ENCODE peak calls at places on chromosome 15, in four cellular contexts. Q is HCT116, H is EH, G is A172. N is an unnamed sample.

GRCh38 chr15:92821491-92822116 is 78.5 kb upstream of the CHD2 start:
- DNase-seq in G (peak; percentile 61), Q (no peak), H (no peak), N (peak; percentile 58)

GRCh38 chr15:63329567-63330350 is 51.9 kb downstream of the CA12 start:
- DNase-seq in H (no peak), G (no peak), Q (no peak), N (no peak)

GRCh38 chr15:25568751-25569150 is 129.9 kb upstream of the UBE3A start:
- DNase-seq in H (no peak), G (no peak), Q (no peak), N (no peak)

GRCh38 chr15:41417418-41417811 is 520 bp downstream of the RTF1 start:
- DNase-seq in H (peak; percentile 53), G (no peak), Q (no peak), N (peak; percentile 16)

GRCh38 chr15:97995192-97995591 is 34.7 kb downstream of the ARRDC4 start:
- DNase-seq in H (no peak), Q (no peak), G (no peak), N (no peak)

GRCh38 chr15:61835476-61836106 is 224.7 kb downstream of the VPS13C start:
- DNase-seq in H (peak; percentile 65), G (peak; percentile 35), Q (peak; percentile 21), N (peak; percentile 39)

GRCh38 chr15:34708422-34708821 is 46.4 kb downstream of the GJD2 start:
- DNase-seq in H (peak; percentile 78), G (peak; percentile 47), Q (peak; percentile 19), N (peak; percentile 38)

GRCh38 chr15:80967451-80967850 is 22.2 kb downstream of the MESD start:
- DNase-seq in H (peak; percentile 86), Q (no peak), G (peak; percentile 50), N (no peak)

GRCh38 chr15:69757186-69757585 is 304.6 kb downstream of the RPLP1 start:
- DNase-seq in G (peak; percentile 5), H (no peak), Q (no peak), N (peak; percentile 76)

GRCh38 chr15:33022629-33023028 is 171.9 kb downstream of the FMN1 start:
- DNase-seq in G (peak; percentile 20), Q (no peak), H (peak; percentile 87), N (no peak)

GRCh38 chr15:100112061-100112420 is 229.7 kb downstream of the ADAMTS17 start:
- DNase-seq in G (no peak), H (no peak), Q (no peak), N (peak; percentile 56)

GRCh38 chr15:39128746-39129145 is 452.1 kb upstream of the THBS1 start:
- DNase-seq in G (peak; percentile 55), Q (no peak), H (peak; percentile 67), N (no peak)

GRCh38 chr15:75639191-75639708 is 774 bp downstream of the IMP3 start:
- DNase-seq in H (no peak), Q (no peak), G (no peak), N (no peak)

GRCh38 chr15:48300038-48300437 is 31.2 kb upstream of the DUT start:
- DNase-seq in Q (no peak), G (no peak), H (no peak), N (no peak)

GRCh38 chr15:99209326-99209725 is 40.1 kb downstream of the TTC23 start:
- DNase-seq in Q (no peak), G (no peak), H (no peak), N (no peak)

GRCh38 chr15:91338763-91339162 is 238.7 kb downstream of the SV2B start:
- DNase-seq in G (peak; percentile 2), Q (no peak), H (peak; percentile 22), N (no peak)

GRCh38 chr15:89690276-89691218 is at the start of the genes PEX11A and WDR93:
- DNase-seq in G (peak; percentile 49), Q (peak; percentile 59), H (peak; percentile 79), N (peak; percentile 80)

GRCh38 chr15:77482570-77482969 is 61.9 kb downstream of the HMG20A start:
- DNase-seq in Q (no peak), G (peak; percentile 72), H (peak; percentile 90), N (no peak)

GRCh38 chr15:26711445-26711844 is 61.4 kb downstream of the GABRB3 start:
- DNase-seq in Q (no peak), G (no peak), H (no peak), N (no peak)

GRCh38 chr15:58003810-58004209 is 61.7 kb downstream of the ALDH1A2 start:
- DNase-seq in G (no peak), H (no peak), Q (no peak), N (no peak)

GRCh38 chr15:27813139-27813538 is 286.0 kb downstream of the OCA2 start:
- DNase-seq in Q (no peak), G (no peak), H (no peak), N (no peak)

GRCh38 chr15:70487380-70487725 is 276.0 kb downstream of the UACA start:
- DNase-seq in H (no peak), G (no peak), Q (no peak), N (no peak)

GRCh38 chr15:34610388-34610787 is 26.9 kb upstream of the GOLGA8B start:
- DNase-seq in H (peak; percentile 29), G (peak; percentile 15), Q (peak; percentile 6), N (no peak)